ENCODE peak calls at places on chromosomes 2 and 18, in five cellular contexts. E is K562, V is H1, P is GM12878, H is SK-N-SH. A is an unnamed sample.

GRCh38 chr2:109341904-109342303 is 212.9 kb downstream of the SH3RF3 start:
- DNase-seq in E (no peak), V (no peak), P (no peak), H (no peak), A (no peak)

GRCh38 chr2:205662389-205662965 is 19.8 kb upstream of the NRP2 start:
- DNase-seq in E (no peak), V (no peak), P (no peak), H (no peak), A (no peak)

GRCh38 chr2:134206573-134206972 is 47.3 kb upstream of the MGAT5 start:
- DNase-seq in E (no peak), V (no peak), P (no peak), H (no peak), A (no peak)

GRCh38 chr18:68725341-68725740 is 10.4 kb upstream of the TMX3 start:
- DNase-seq in E (no peak), V (no peak), P (no peak), H (no peak), A (no peak)

GRCh38 chr2:118264591-118264990 is 176.3 kb downstream of the INSIG2 start:
- DNase-seq in E (no peak), V (no peak), P (no peak), H (no peak), A (no peak)

GRCh38 chr2:181371782-181372292 is 85.3 kb upstream of the ITGA4 start:
- DNase-seq in E (no peak), V (no peak), P (no peak), H (no peak), A (no peak)

GRCh38 chr2:218406949-218407703 is 7.5 kb downstream of the CTDSP1 start:
- DNase-seq in E (peak; percentile 46), V (no peak), P (peak; percentile 27), H (peak; percentile 64), A (no peak)

GRCh38 chr2:29060491-29060890 is 13.8 kb downstream of the PCARE start:
- DNase-seq in E (no peak), V (no peak), P (no peak), H (peak; percentile 47), A (no peak)

GRCh38 chr2:36770542-36771287 is 74.2 kb downstream of the VIT start:
- DNase-seq in E (peak; percentile 81), V (peak; percentile 62), P (no peak), H (peak; percentile 64), A (peak; percentile 76)

DNA sequence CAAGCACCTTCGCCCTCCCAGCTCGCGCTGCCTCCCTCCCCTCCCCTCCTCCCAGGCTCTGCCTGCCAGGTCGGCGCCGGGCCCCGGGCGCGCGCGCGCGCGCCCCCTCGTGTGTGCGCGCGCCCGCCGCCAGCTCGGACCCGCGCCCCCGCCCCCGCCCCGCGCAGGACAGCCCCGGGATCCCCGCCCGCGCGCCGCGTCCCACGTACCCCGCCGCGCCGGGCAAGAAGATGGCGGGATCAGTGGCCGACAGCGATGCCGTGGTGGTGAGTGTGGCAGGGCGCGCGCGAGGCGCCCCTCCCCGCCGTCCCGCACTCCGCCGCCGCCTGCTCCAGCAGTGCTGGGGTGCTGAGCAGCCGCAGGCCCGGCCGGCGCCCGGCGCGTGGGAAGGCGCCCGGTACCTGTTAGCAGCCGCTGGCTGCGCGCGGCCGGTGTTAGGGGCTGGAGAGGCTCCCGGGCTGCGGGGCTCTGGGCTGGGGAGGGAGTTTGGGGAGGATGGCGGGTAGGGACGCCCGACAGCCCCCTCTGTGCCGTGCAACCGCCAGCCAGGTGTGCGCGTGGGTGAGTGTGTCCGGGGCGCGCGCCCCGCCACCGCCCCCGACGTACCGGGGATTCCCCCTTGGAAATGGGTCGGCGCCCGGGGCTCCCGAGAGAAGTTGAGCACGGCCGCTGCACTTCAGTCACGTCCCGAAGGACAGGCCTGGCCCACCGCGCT is 511 bp downstream of the LGALSL start:
- DNase-seq in E (peak; percentile 63), V (no peak), P (no peak), H (peak; percentile 96), A (peak; percentile 55)
- TF ChIP-seq RAD21 in E (no peak), V (no peak), P (no peak), H (no peak), A (no peak)

DNA sequence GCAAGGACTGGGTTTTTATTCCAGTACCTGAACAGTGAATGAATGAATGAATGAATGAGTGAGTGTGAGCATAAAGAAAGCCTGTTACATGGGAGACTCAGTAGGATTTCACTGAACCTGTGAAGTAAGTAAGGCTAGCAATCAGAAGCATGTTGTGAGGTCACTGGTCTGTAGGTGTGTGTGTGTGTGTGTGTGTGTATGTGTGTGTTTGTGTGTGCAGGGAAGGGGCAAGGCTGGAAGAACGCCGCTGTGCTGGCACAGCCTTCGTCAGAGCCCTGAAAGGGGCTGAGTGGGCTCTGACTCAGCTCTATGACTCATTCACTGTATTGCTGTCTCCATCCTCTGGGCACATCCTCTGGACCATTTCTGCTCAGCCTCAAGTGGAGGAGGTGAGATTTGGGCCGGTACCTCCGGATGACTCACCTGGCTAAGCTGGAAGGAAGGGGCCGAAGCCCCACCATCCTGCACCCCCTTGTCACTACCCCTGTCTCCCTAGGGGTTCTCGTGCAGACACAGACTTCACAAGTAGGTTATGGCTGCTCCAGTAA is 51.4 kb upstream of the MRPL33 start:
- DNase-seq in E (peak; percentile 40), V (no peak), P (no peak), H (no peak), A (peak; percentile 97)
- TF ChIP-seq RFX5 in E (no peak), V (no peak), P (no peak), H (no peak), A (no peak)

GRCh38 chr2:1911811-1912210 is 167.5 kb upstream of the PXDN start:
- DNase-seq in E (no peak), V (no peak), P (no peak), H (no peak), A (no peak)

GRCh38 chr2:1910021-1910420 is 165.7 kb upstream of the PXDN start:
- DNase-seq in E (no peak), V (no peak), P (no peak), H (no peak), A (no peak)

GRCh38 chr2:1910562-1911256 is 166.4 kb upstream of the PXDN start:
- DNase-seq in E (no peak), V (no peak), P (no peak), H (peak; percentile 61), A (no peak)

GRCh38 chr2:1907849-1908533 is 163.7 kb upstream of the PXDN start:
- DNase-seq in E (no peak), V (no peak), P (no peak), H (peak; percentile 54), A (no peak)

GRCh38 chr2:1907283-1907682 is 163.0 kb upstream of the PXDN start:
- DNase-seq in E (no peak), V (no peak), P (no peak), H (peak; percentile 51), A (no peak)
- TF ChIP-seq RAD21 in E (no peak), V (no peak), P (no peak), H (no peak), A (no peak)

GRCh38 chr18:74288041-74288440 is 3.7 kb downstream of the CYB5A start:
- DNase-seq in E (no peak), V (no peak), P (no peak), H (no peak), A (no peak)
- TF ChIP-seq RFX5 in E (no peak), V (no peak), P (no peak), H (no peak), A (no peak)

DNA sequence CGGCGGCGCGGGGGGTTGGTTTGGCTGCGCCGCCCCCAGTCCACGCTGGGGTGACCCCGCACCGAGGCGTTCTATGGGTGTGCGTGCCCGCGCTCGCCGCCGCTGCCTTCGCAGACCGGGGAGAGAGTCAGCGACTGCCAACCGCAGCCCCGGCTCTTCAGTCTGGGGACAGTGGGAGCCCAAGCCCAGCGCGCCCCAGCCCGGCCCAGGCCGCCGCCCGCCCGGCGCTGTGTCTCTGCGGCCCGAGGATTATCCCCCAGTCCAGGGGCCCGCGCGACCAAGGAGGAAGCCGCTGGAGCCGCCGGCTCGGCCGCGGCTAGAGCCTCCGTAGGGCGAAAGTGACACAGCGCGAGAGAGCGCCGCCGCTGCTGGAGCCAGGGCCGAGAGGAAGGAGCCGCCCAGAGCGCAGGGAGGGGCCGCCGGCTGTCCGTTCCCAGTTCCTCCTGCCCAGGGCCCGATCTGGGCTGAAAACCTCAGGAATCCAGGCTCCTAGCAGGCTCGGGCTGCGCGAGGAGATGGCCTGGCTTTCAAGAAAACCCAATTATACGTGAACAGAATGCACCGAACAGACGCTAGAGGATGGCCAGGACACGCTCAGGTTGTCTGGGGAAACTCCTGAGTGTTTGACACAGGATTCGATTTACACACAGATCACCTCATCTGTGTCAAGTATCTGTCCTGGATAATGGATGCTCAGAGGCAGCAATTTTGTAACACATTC is 2.4 kb downstream of the CTIF start:
- DNase-seq in E (peak; percentile 53), V (no peak), P (no peak), H (peak; percentile 76), A (peak; percentile 44)
- TF ChIP-seq RAD21 in E (no peak), V (no peak), P (no peak), H (peak; percentile 14), A (no peak)

GRCh38 chr2:23198316-23199114 is 186.5 kb upstream of the KLHL29 start:
- DNase-seq in E (no peak), V (no peak), P (no peak), H (no peak), A (no peak)
- TF ChIP-seq RFX5 in E (no peak), V (no peak), P (no peak), H (no peak), A (no peak)

GRCh38 chr2:84841577-84841976 is 39.3 kb downstream of the TRABD2A start:
- DNase-seq in E (no peak), V (no peak), P (no peak), H (no peak), A (no peak)

GRCh38 chr2:84836215-84836614 is 44.7 kb downstream of the TRABD2A start:
- DNase-seq in E (no peak), V (no peak), P (no peak), H (no peak), A (no peak)

GRCh38 chr2:84839851-84840250 is 41.0 kb downstream of the TRABD2A start:
- DNase-seq in E (no peak), V (no peak), P (no peak), H (no peak), A (no peak)

GRCh38 chr2:84840306-84840705 is 40.6 kb downstream of the TRABD2A start:
- DNase-seq in E (peak; percentile 18), V (no peak), P (no peak), H (no peak), A (peak; percentile 26)

GRCh38 chr2:84838434-84839145 is 42.3 kb downstream of the TRABD2A start:
- DNase-seq in E (no peak), V (no peak), P (no peak), H (no peak), A (no peak)
- TF ChIP-seq RAD21 in E (no peak), V (no peak), P (no peak), H (no peak), A (no peak)

GRCh38 chr2:162317910-162318279 is 589 bp downstream of the IFIH1 start:
- DNase-seq in E (peak; percentile 4), V (no peak), P (no peak), H (no peak), A (peak; percentile 12)
- TF ChIP-seq RFX5 in E (no peak), V (no peak), P (no peak), H (no peak), A (no peak)

A was measured in A549.